ENCODE peak calls at places on chromosome 7, in four cellular contexts. E is thoracic aorta, T is transverse colon, D is IMR-90. Y is an unnamed sample.

GRCh38 chr7:115630049-115630448 is 400.5 kb downstream of the TFEC start:
- DNase-seq in E (no peak), T (no peak), D (no peak), Y (no peak)

GRCh38 chr7:85261341-85261740 is 74.5 kb upstream of the SEMA3D start:
- DNase-seq in T (no peak), D (peak; percentile 55), E (no peak), Y (peak; percentile 2)

GRCh38 chr7:25861704-25862253 is 290.2 kb upstream of the NFE2L3 start:
- DNase-seq in T (no peak), E (no peak), D (no peak), Y (no peak)

GRCh38 chr7:91083855-91084644 is 180.2 kb upstream of the FZD1 start:
- DNase-seq in T (peak; percentile 8), D (no peak), E (no peak), Y (no peak)

GRCh38 chr7:155538293-155538692 is 8.1 kb downstream of the CNPY1 start:
- DNase-seq in T (no peak), D (no peak), E (no peak), Y (no peak)

GRCh38 chr7:50953820-50954219 is 171.1 kb upstream of the GRB10 start:
- DNase-seq in E (no peak), T (no peak), D (peak; percentile 15), Y (peak; percentile 58)

GRCh38 chr7:13742719-13743640 is 246.5 kb downstream of the ETV1 start:
- DNase-seq in T (peak; percentile 13), D (peak; percentile 56), E (no peak), Y (peak; percentile 70)

GRCh38 chr7:80661729-80662128 is 23.3 kb downstream of the CD36 start:
- DNase-seq in T (no peak), E (no peak), D (no peak), Y (no peak)

GRCh38 chr7:131630427-131630826 is 74.0 kb upstream of the PODXL start:
- DNase-seq in D (no peak), T (no peak), E (no peak), Y (no peak)

GRCh38 chr7:143325215-143325614 is 9.3 kb downstream of the CLCN1 start:
- DNase-seq in D (peak; percentile 78), T (no peak), E (no peak), Y (no peak)

GRCh38 chr7:96679886-96680285 is 29.8 kb downstream of the SEM1 start:
- DNase-seq in E (no peak), T (no peak), D (no peak), Y (no peak)

GRCh38 chr7:2496375-2496774 is 20.2 kb upstream of the GRIFIN start:
- DNase-seq in D (no peak), T (no peak), E (no peak), Y (no peak)

GRCh38 chr7:99843808-99844207 is 16.0 kb downstream of the CYP3A43 start:
- DNase-seq in D (no peak), E (no peak), T (no peak), Y (peak; percentile 5)

GRCh38 chr7:74355091-74355490 is 65.9 kb downstream of the CLIP2 start:
- DNase-seq in E (peak; percentile 13), D (peak; percentile 88), T (peak; percentile 30), Y (peak; percentile 85)

GRCh38 chr7:120837599-120837998 is 20.3 kb downstream of the TSPAN12 start:
- DNase-seq in E (no peak), D (no peak), T (no peak), Y (no peak)

GRCh38 chr7:82925331-82925730 is 237.4 kb downstream of the PCLO start:
- DNase-seq in D (no peak), T (no peak), E (no peak), Y (no peak)

GRCh38 chr7:148558914-148559313 is 31.7 kb upstream of the C7orf33 start:
- DNase-seq in T (no peak), E (no peak), D (no peak), Y (no peak)

GRCh38 chr7:104967088-104967487 is 46.9 kb upstream of the KMT2E start:
- DNase-seq in D (peak; percentile 58), E (no peak), T (no peak), Y (peak; percentile 55)

GRCh38 chr7:18086165-18087030 is 58.8 kb upstream of the PRPS1L1 start:
- DNase-seq in D (no peak), T (peak; percentile 12), E (no peak), Y (peak; percentile 14)

GRCh38 chr7:122305475-122306319 is 1.1 kb upstream of the FEZF1 start:
- DNase-seq in E (no peak), D (no peak), T (no peak), Y (peak; percentile 14)
- H3K4me3 ChIP-seq in E (peak overlapping the region; percentile 58), D (no peak overlapping the region), T (peak overlapping the region; percentile 13), Y (no peak overlapping the region)

DNA sequence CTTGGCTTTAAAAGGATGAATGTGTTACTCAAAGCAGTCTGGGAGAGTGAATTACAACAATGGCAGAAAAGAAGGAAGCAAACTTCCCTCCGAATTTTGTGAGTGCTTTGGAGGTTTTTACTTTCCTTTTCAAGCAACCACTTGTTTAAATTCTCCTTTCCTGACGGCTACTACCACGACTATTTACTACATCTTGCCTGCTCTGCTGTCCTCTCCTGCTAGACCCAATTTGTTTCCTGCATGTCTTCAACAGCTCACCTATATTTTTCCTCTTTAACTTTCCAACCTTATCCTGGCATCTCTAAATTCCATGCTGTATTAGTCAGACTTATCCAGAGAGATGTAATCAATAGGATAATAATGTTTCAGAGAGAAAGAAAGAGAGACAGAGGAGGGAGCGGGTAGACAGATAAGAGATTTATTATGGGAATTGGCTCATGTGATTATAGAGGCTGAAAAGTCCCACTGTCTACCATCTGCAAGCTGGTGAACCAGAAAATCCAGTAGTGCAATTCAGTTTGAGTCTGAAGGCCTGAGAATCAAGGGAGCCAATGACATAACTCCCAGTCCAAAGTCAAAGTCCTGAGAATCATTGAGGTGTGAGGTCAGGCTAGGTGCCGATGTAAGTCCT is 42.8 kb upstream of the SLC13A1 start:
- DNase-seq in E (no peak), T (peak; percentile 8), D (no peak), Y (no peak)
- TF ChIP-seq CTCF in E (no peak), T (no peak), D (no peak), Y (no peak)

DNA sequence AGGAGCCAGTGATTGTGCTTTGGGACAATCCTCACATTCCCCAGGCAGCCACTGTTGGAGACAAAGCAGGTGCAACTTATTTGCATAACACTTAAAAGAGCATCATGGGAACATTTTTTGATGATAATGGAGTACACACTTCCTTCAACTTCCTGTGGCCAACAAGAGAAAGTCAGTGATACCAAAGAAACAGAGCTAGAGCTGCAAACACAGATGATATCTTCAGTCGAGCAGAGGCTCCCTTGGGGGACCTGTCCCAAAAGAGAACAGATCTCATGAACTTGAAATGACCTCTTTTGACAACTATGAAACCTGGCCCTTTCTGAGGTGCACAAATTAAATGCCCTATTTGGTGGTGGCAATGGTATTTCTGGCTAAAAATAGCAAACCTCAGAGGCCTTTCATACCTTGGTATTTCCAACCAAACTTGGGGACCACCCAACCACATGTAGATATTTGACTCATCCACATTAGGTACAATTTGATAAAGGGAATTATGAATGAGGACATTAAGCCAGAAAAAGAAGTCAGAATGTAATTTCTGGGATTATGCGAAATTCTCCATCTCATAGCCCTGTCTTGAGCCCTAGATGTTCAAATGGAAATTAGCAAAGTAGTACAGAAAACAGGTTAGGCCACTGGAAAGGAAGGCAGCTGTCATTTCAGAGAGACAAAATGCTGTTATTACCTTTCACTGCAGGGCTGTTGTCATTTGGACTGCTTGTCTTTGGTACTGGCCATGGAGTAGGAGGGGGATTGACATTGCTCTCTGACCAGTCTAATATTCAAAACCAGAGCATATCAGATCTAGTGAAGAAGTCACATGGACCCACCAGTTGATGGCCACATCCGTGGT is 146.2 kb downstream of the ICA1 start:
- DNase-seq in T (no peak), E (no peak), D (no peak), Y (no peak)
- H3K4me3 ChIP-seq in T (no peak overlapping the region), E (no peak overlapping the region), D (no peak overlapping the region), Y (no peak overlapping the region)

GRCh38 chr7:103059471-103059870 is 15.1 kb downstream of the FBXL13 start:
- DNase-seq in T (no peak), D (no peak), E (no peak), Y (peak; percentile 46)
- TF ChIP-seq CTCF in T (no peak), D (no peak), E (no peak), Y (no peak)

DNA sequence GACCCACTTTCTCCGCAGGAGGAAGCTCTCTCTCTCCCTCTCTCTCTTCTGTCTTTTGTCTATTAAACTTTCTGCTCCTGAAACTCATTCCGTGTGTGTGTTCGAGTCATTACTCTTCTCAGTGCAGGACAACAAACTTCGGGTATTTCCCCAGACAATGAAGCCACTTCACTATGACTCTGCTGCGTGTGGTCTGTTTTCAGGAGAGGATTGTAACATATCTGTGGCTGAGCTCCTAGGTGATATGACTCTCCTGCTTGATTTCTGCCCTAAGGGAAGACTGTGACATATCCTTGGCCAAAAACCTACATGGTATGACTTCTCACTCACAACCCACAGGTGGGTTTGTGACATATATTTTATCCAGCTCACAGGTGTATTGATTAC is 39.9 kb upstream of the ZNF107 start:
- DNase-seq in T (no peak), E (no peak), D (no peak), Y (no peak)
- H3K4me3 ChIP-seq in T (no peak overlapping the region), E (no peak overlapping the region), D (no peak overlapping the region), Y (no peak overlapping the region)

DNA sequence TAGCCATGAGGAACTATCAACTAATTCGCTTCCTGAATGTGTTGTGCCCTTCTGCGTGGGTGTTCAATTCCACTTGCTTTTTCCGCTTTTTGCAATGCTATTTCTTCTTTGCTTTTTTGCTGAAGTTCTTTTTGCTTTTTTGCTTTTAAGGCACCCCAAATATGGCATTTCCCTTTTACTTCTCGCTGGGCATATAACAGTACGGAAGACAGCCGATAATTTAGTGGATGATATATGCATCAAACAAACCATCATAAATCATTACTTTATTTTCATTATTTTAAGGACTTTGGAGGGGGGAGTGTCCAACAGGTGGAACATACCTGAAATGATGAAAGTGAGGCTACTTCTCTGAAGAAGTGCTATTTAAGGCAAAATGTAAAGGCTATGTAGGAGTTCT is 277.0 kb upstream of the MTPN start:
- DNase-seq in D (no peak), E (no peak), T (no peak), Y (no peak)
- TF ChIP-seq CTCF in D (no peak), E (no peak), T (no peak), Y (no peak)

GRCh38 chr7:75880242-75880641 is 1.4 kb downstream of the RHBDD2 start:
- DNase-seq in E (no peak), T (no peak), D (no peak), Y (no peak)
- H3K4me3 ChIP-seq in E (peak overlapping the region; percentile 91), T (no peak overlapping the region), D (peak overlapping the region; percentile 91), Y (peak overlapping the region; percentile 78)

GRCh38 chr7:28955723-28956607 is 2.2 kb downstream of the TRIL start:
- DNase-seq in T (peak; percentile 88), E (no peak), D (peak; percentile 4), Y (peak; percentile 22)

GRCh38 chr7:28957064-28957821 is 887 bp downstream of the TRIL start:
- DNase-seq in E (no peak), D (no peak), T (peak; percentile 30), Y (no peak)

GRCh38 chr7:28957822-28958234 is 302 bp downstream of the TRIL start:
- DNase-seq in D (no peak), T (no peak), E (no peak), Y (no peak)

GRCh38 chr7:28955356-28955722 is 2.8 kb downstream of the TRIL start:
- DNase-seq in T (no peak), D (no peak), E (no peak), Y (no peak)

DNA sequence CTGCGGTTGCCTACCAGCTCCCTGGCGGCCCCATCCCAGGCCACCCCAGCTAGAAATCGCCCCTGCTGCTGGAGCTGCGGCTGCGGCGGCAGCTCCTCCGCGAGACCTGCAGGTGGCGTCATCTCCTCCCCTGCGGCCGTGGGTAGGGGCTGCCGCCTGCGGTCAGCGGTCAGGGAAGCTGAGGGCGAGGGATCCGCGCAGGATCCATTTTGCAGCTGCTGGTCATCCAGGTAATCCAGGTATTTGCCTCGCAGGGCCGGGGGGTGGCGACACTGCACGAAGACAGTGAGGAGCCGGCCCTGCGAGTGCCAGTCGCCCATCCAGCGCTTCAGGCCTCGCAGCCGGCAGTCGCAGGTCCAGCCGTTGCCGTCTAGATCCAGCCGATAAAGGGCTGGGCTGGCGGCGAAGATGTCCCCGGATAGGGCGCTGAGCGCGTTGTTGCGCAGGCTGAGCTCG is 1.5 kb downstream of the TRIL start:
- DNase-seq in D (peak; percentile 5), T (peak; percentile 70), E (no peak), Y (peak; percentile 18)
- TF ChIP-seq CTCF in D (peak; percentile 37), T (peak; percentile 47), E (peak; percentile 23), Y (peak; percentile 66)